ENCODE peak calls at places on chromosomes 3 and 15, in four cellular contexts. Q is fibroblast of mammary gland, O is osteocyte, X is kidney tubule cell. C is an unnamed sample.

GRCh38 chr3:139135657-139136056 is 91.0 kb upstream of the PRR23C start:
- DNase-seq in Q (no peak), O (no peak), X (no peak), C (no peak)

GRCh38 chr3:46646700-46647099 is 34.4 kb downstream of the FAM240A start:
- DNase-seq in Q (peak; percentile 88), O (peak; percentile 15), X (peak; percentile 73), C (peak; percentile 88)

GRCh38 chr15:99434506-99435137 is 131.2 kb upstream of the MEF2A start:
- DNase-seq in Q (no peak), O (no peak), X (no peak), C (no peak)

GRCh38 chr3:23600178-23600577 is 205.6 kb upstream of the UBE2E1 start:
- DNase-seq in Q (peak; percentile 80), O (no peak), X (peak; percentile 87), C (peak; percentile 86)

GRCh38 chr15:36053746-36054145 is 507.8 kb upstream of the DPH6 start:
- DNase-seq in Q (no peak), O (no peak), X (peak; percentile 51), C (no peak)

GRCh38 chr15:34993877-34994276 is 5.8 kb upstream of the ZNF770 start:
- DNase-seq in Q (no peak), O (no peak), X (no peak), C (no peak)

GRCh38 chr3:9809615-9810356 is at the start of gene TTLL3:
- DNase-seq in Q (peak; percentile 45), O (peak; percentile 89), X (peak; percentile 83), C (peak; percentile 58)

GRCh38 chr15:60717008-60717407 is 238.1 kb upstream of the ICE2 start:
- DNase-seq in Q (no peak), O (no peak), X (no peak), C (no peak)

GRCh38 chr3:28971156-28971555 is 309.7 kb upstream of the RBMS3 start:
- DNase-seq in Q (no peak), O (no peak), X (no peak), C (no peak)

GRCh38 chr15:64010719-64011118 is 35.6 kb downstream of the DAPK2 start:
- DNase-seq in Q (peak; percentile 81), O (peak; percentile 85), X (peak; percentile 99), C (peak; percentile 87)

GRCh38 chr15:98865397-98866339 is 141.9 kb downstream of the PGPEP1L start:
- DNase-seq in Q (peak; percentile 80), O (no peak), X (peak; percentile 75), C (peak; percentile 71)

GRCh38 chr15:44788748-44789147 is 52.4 kb downstream of the TRIM69 start:
- DNase-seq in Q (peak; percentile 34), O (no peak), X (no peak), C (peak; percentile 6)

GRCh38 chr3:175002732-175003143 is 143.6 kb downstream of the NAALADL2 start:
- DNase-seq in Q (peak; percentile 92), O (no peak), X (no peak), C (peak; percentile 99)

GRCh38 chr15:59791079-59791478 is 102.0 kb upstream of the BNIP2 start:
- DNase-seq in Q (no peak), O (no peak), X (no peak), C (no peak)

GRCh38 chr3:194750409-194750808 is 64.7 kb downstream of the FAM43A start:
- DNase-seq in Q (no peak), O (no peak), X (no peak), C (no peak)

GRCh38 chr3:15520185-15520584 is 1.3 kb downstream of the COLQ start:
- DNase-seq in Q (no peak), O (no peak), X (peak; percentile 10), C (no peak)

GRCh38 chr3:146085678-146086077 is 75.3 kb downstream of the PLOD2 start:
- DNase-seq in Q (no peak), O (no peak), X (no peak), C (no peak)

GRCh38 chr3:52218026-52218425 is 7.4 kb downstream of the TLR9 start:
- DNase-seq in Q (no peak), O (no peak), X (no peak), C (no peak)

GRCh38 chr3:71599416-71599815 is 15.9 kb upstream of the FOXP1 start:
- DNase-seq in Q (no peak), O (no peak), X (no peak), C (peak; percentile 47)

GRCh38 chr3:38152660-38153059 is 12.7 kb upstream of the OXSR1 start:
- DNase-seq in Q (no peak), O (no peak), X (no peak), C (no peak)

GRCh38 chr3:154188846-154189245 is 67.7 kb downstream of the ARHGEF26 start:
- DNase-seq in Q (no peak), O (no peak), X (no peak), C (no peak)

GRCh38 chr3:197749315-197749600 is 425 bp upstream of the FYTTD1 start:
- DNase-seq in Q (peak; percentile 68), O (no peak), X (peak; percentile 48), C (peak; percentile 29)

GRCh38 chr3:72123908-72124441 is 339.0 kb upstream of the PROK2 start:
- DNase-seq in Q (peak; percentile 100), O (no peak), X (peak; percentile 93), C (peak; percentile 92)

GRCh38 chr3:167626490-167626889 is 27.3 kb downstream of the WDR49 start:
- DNase-seq in Q (no peak), O (no peak), X (peak; percentile 3), C (no peak)

GRCh38 chr3:114144909-114145688 is 33.8 kb downstream of the DRD3 start:
- DNase-seq in Q (peak; percentile 96), O (no peak), X (peak; percentile 48), C (peak; percentile 92)

GRCh38 chr15:47431501-47431900 is 285.8 kb upstream of the SEMA6D start:
- DNase-seq in Q (peak; percentile 58), O (no peak), X (peak; percentile 86), C (peak; percentile 80)

GRCh38 chr15:22811640-22812039 is 25.2 kb downstream of the NIPA1 start:
- DNase-seq in Q (no peak), O (no peak), X (peak; percentile 29), C (peak; percentile 30)

GRCh38 chr3:51720292-51721061 is 13.6 kb downstream of the GRM2 start:
- DNase-seq in Q (no peak), O (peak; percentile 63), X (no peak), C (no peak)

GRCh38 chr3:111605016-111605415 is 9.9 kb upstream of the ZBED2 start:
- DNase-seq in Q (peak; percentile 23), O (no peak), X (peak; percentile 42), C (no peak)

GRCh38 chr3:157393076-157393475 is 43.6 kb upstream of the PTX3 start:
- DNase-seq in Q (no peak), O (no peak), X (no peak), C (peak; percentile 27)

GRCh38 chr3:160485931-160486330 is 36.3 kb upstream of the TRIM59 start:
- DNase-seq in Q (no peak), O (no peak), X (no peak), C (no peak)

C was measured in AG10803.